ENCODE peak calls at places on chromosomes 13 and 19, in five cellular contexts. K is stimulated activated CD8-positive, alpha-beta memory T cell treated with anti-CD3 and anti-CD28 coated beads, Interleukin-15, amount 100 ng/mL, for 1 hour; E is fibroblast of pulmonary artery; L is natural killer cell; G is central memory CD8-positive, alpha-beta T cell. B is an unnamed sample.

GRCh38 chr19:44954649-44955499 is at the start of gene CLPTM1:
- DNase-seq in K (peak; percentile 95), L (peak; percentile 93), G (peak; percentile 92), E (peak; percentile 98), B (peak; percentile 90)

GRCh38 chr13:76764916-76765315 is 121.3 kb downstream of the KCTD12 start:
- DNase-seq in G (no peak), E (no peak), K (no peak), L (no peak), B (no peak)

GRCh38 chr13:62875118-62875640 is 1459.5 kb upstream of the PCDH20 start:
- DNase-seq in E (peak; percentile 0), L (no peak), G (no peak), K (no peak), B (no peak)

GRCh38 chr19:16587031-16588023 is 15.1 kb upstream of the SLC35E1 start:
- DNase-seq in G (peak; percentile 53), E (peak; percentile 30), K (no peak), L (peak; percentile 53), B (peak; percentile 81)

GRCh38 chr19:39428309-39429112 is 7.2 kb downstream of the RPS16 start:
- DNase-seq in E (peak; percentile 94), G (no peak), L (no peak), K (no peak), B (no peak)

GRCh38 chr13:49368688-49369087 is 75.2 kb downstream of the CAB39L start:
- DNase-seq in G (no peak), L (no peak), E (no peak), K (no peak), B (no peak)

GRCh38 chr13:41639237-41639904 is 182.0 kb downstream of the RGCC start:
- DNase-seq in G (no peak), E (no peak), L (no peak), K (no peak), B (no peak)

GRCh38 chr19:52188822-52189744 is 769 bp upstream of the PPP2R1A start:
- DNase-seq in L (no peak), G (no peak), K (no peak), E (no peak), B (no peak)

GRCh38 chr19:12156254-12157058 is at the start of gene ZNF625:
- DNase-seq in E (peak; percentile 86), L (peak; percentile 37), G (no peak), K (no peak), B (no peak)

GRCh38 chr13:106374631-106375030 is 160.8 kb downstream of the EFNB2 start:
- DNase-seq in K (no peak), E (no peak), L (no peak), G (no peak), B (no peak)

GRCh38 chr19:41064974-41065569 is 23.2 kb upstream of the CYP2A13 start:
- DNase-seq in E (peak; percentile 46), L (no peak), G (no peak), K (no peak), B (no peak)

GRCh38 chr13:24075137-24075975 is 85.2 kb upstream of the SPATA13 start:
- DNase-seq in E (peak; percentile 18), G (no peak), K (no peak), L (no peak), B (no peak)

GRCh38 chr19:48713041-48713863 is 6.3 kb downstream of the MAMSTR start:
- DNase-seq in K (no peak), E (no peak), G (no peak), L (no peak), B (no peak)

GRCh38 chr13:100508996-100509395 is 79.6 kb downstream of the GGACT start:
- DNase-seq in K (no peak), E (no peak), L (no peak), G (no peak), B (no peak)